ENCODE peak calls at places on chromosomes 13 and 19, in nine cellular contexts. One of them, this sample, is unnamed.

GRCh38 chr13:24822640-24823039 is 58.7 kb downstream of the RNF17 start:
- DNase-seq in foreskin fibroblast: no peak
- DNase-seq in OCI-LY7: no peak
- DNase-seq in brain microvascular endothelial cell: no peak
- DNase-seq in PC-9: no peak
- DNase-seq in upper lobe of right lung: no peak
- DNase-seq in fibroblast of pulmonary artery: no peak
- DNase-seq in ovary: no peak
- DNase-seq in tibial artery: no peak
- DNase-seq in this sample: no peak

GRCh38 chr19:43934055-43934984 is 762 bp downstream of the ZNF45 start:
- DNase-seq in foreskin fibroblast: no peak
- DNase-seq in OCI-LY7: no peak
- DNase-seq in brain microvascular endothelial cell: no peak
- DNase-seq in PC-9: no peak
- DNase-seq in upper lobe of right lung: no peak
- DNase-seq in fibroblast of pulmonary artery: no peak
- DNase-seq in ovary: no peak
- DNase-seq in tibial artery: no peak
- DNase-seq in this sample: no peak

GRCh38 chr19:18097217-18097992 is at the start of gene MAST3:
- DNase-seq in foreskin fibroblast: peak
- DNase-seq in OCI-LY7: peak
- DNase-seq in brain microvascular endothelial cell: peak
- DNase-seq in PC-9: peak
- DNase-seq in upper lobe of right lung: peak
- DNase-seq in fibroblast of pulmonary artery: peak
- DNase-seq in ovary: peak
- DNase-seq in tibial artery: peak
- DNase-seq in this sample: no peak

GRCh38 chr13:68078874-68079273 is 848.7 kb upstream of the PCDH9 start:
- DNase-seq in foreskin fibroblast: no peak
- DNase-seq in OCI-LY7: no peak
- DNase-seq in brain microvascular endothelial cell: no peak
- DNase-seq in PC-9: no peak
- DNase-seq in upper lobe of right lung: no peak
- DNase-seq in fibroblast of pulmonary artery: no peak
- DNase-seq in ovary: no peak
- DNase-seq in tibial artery: no peak
- DNase-seq in this sample: no peak

GRCh38 chr19:32168111-32168510 is 177.3 kb upstream of the ZNF507 start:
- DNase-seq in foreskin fibroblast: no peak
- DNase-seq in OCI-LY7: no peak
- DNase-seq in brain microvascular endothelial cell: no peak
- DNase-seq in PC-9: no peak
- DNase-seq in upper lobe of right lung: no peak
- DNase-seq in fibroblast of pulmonary artery: no peak
- DNase-seq in ovary: no peak
- DNase-seq in tibial artery: no peak
- DNase-seq in this sample: no peak

GRCh38 chr19:35755550-35756371 is 1.1 kb downstream of the HSPB6 start:
- DNase-seq in foreskin fibroblast: peak
- DNase-seq in OCI-LY7: no peak
- DNase-seq in brain microvascular endothelial cell: peak
- DNase-seq in PC-9: no peak
- DNase-seq in upper lobe of right lung: peak
- DNase-seq in fibroblast of pulmonary artery: peak
- DNase-seq in ovary: peak
- DNase-seq in tibial artery: peak
- DNase-seq in this sample: no peak

GRCh38 chr13:28574617-28575142 is 79.8 kb upstream of the FLT1 start:
- DNase-seq in foreskin fibroblast: peak
- DNase-seq in OCI-LY7: peak
- DNase-seq in brain microvascular endothelial cell: peak
- DNase-seq in PC-9: no peak
- DNase-seq in upper lobe of right lung: no peak
- DNase-seq in fibroblast of pulmonary artery: peak
- DNase-seq in ovary: no peak
- DNase-seq in tibial artery: no peak
- DNase-seq in this sample: peak

GRCh38 chr13:49560270-49561063 is 24.9 kb downstream of the RCBTB1 start:
- DNase-seq in foreskin fibroblast: no peak
- DNase-seq in OCI-LY7: no peak
- DNase-seq in brain microvascular endothelial cell: peak
- DNase-seq in PC-9: no peak
- DNase-seq in upper lobe of right lung: no peak
- DNase-seq in fibroblast of pulmonary artery: peak
- DNase-seq in ovary: no peak
- DNase-seq in tibial artery: no peak
- DNase-seq in this sample: peak

GRCh38 chr13:107847406-107847805 is 367.9 kb downstream of the LIG4 start:
- DNase-seq in foreskin fibroblast: no peak
- DNase-seq in OCI-LY7: no peak
- DNase-seq in brain microvascular endothelial cell: no peak
- DNase-seq in PC-9: no peak
- DNase-seq in upper lobe of right lung: no peak
- DNase-seq in fibroblast of pulmonary artery: peak
- DNase-seq in ovary: no peak
- DNase-seq in tibial artery: no peak
- DNase-seq in this sample: no peak

GRCh38 chr19:35346193-35347052 is 1.3 kb upstream of the FFAR1 start:
- DNase-seq in foreskin fibroblast: no peak
- DNase-seq in OCI-LY7: peak
- DNase-seq in brain microvascular endothelial cell: no peak
- DNase-seq in PC-9: no peak
- DNase-seq in upper lobe of right lung: peak
- DNase-seq in fibroblast of pulmonary artery: no peak
- DNase-seq in ovary: no peak
- DNase-seq in tibial artery: no peak
- DNase-seq in this sample: no peak

GRCh38 chr13:39023316-39023715 is 14.6 kb downstream of the PROSER1 start:
- DNase-seq in foreskin fibroblast: peak
- DNase-seq in OCI-LY7: no peak
- DNase-seq in brain microvascular endothelial cell: no peak
- DNase-seq in PC-9: no peak
- DNase-seq in upper lobe of right lung: no peak
- DNase-seq in fibroblast of pulmonary artery: peak
- DNase-seq in ovary: no peak
- DNase-seq in tibial artery: no peak
- DNase-seq in this sample: no peak

GRCh38 chr13:33541962-33542308 is 256.4 kb upstream of the STARD13 start:
- DNase-seq in foreskin fibroblast: no peak
- DNase-seq in OCI-LY7: no peak
- DNase-seq in brain microvascular endothelial cell: no peak
- DNase-seq in PC-9: no peak
- DNase-seq in upper lobe of right lung: no peak
- DNase-seq in fibroblast of pulmonary artery: no peak
- DNase-seq in ovary: no peak
- DNase-seq in tibial artery: no peak
- DNase-seq in this sample: no peak

GRCh38 chr13:85828094-85828684 is 29.0 kb upstream of the SLITRK6 start:
- DNase-seq in foreskin fibroblast: no peak
- DNase-seq in OCI-LY7: peak
- DNase-seq in brain microvascular endothelial cell: peak
- DNase-seq in PC-9: no peak
- DNase-seq in upper lobe of right lung: no peak
- DNase-seq in fibroblast of pulmonary artery: peak
- DNase-seq in ovary: no peak
- DNase-seq in tibial artery: no peak
- DNase-seq in this sample: peak

GRCh38 chr19:48645652-48646191 is at the start of gene CA11:
- DNase-seq in foreskin fibroblast: no peak
- DNase-seq in OCI-LY7: no peak
- DNase-seq in brain microvascular endothelial cell: no peak
- DNase-seq in PC-9: no peak
- DNase-seq in upper lobe of right lung: no peak
- DNase-seq in fibroblast of pulmonary artery: no peak
- DNase-seq in ovary: peak
- DNase-seq in tibial artery: no peak
- DNase-seq in this sample: no peak

GRCh38 chr13:50129065-50129922 is 114.0 kb downstream of the KCNRG start:
- DNase-seq in foreskin fibroblast: peak
- DNase-seq in OCI-LY7: peak
- DNase-seq in brain microvascular endothelial cell: no peak
- DNase-seq in PC-9: no peak
- DNase-seq in upper lobe of right lung: no peak
- DNase-seq in fibroblast of pulmonary artery: no peak
- DNase-seq in ovary: no peak
- DNase-seq in tibial artery: peak
- DNase-seq in this sample: no peak

DNA sequence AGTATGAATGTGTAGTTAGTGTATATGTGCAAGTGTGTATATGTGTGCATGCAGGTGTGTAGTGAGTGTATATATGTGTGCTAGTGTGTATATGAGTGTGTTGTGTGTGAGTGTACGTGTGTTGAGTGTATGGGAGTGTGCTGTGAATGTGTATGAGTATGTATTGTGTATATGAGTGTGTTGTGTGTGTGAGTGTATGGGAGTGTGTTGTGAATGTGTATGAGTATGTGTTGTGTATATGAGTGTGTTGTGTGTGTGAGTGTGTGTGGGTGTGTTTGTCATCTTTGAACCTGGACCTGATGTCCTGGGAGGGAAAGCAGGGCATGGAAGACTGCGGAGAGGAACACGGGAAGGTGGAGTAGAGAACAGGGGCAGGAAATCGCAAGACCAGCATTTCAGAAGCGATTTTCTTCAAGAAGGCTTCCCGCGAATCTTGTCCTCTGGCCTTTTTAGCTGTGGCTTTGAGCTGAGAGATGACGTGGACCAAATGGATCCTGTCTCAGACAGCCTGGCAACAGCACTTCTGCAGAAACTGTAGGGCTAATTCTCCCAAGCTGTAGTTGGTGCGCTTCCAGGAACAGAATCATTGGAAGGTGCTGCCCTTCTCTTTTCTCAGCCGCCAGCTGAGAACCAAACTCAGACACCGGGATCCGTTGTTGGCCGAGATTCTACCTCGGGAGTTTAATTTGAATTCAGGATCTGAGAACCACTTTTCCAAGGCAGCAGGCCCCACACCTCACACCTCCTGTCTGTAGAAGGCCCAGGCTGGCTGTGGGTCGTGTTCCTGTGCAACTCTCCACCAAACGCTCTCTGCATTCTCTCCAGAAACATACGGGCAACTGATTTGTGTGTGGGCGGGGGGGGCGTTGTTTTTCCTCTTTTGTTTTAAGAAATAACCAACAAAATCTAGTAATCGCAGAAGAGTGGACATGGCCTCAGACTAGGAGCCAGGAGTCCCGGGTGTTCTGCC is 94.7 kb upstream of the RAP2A start:
- DNase-seq in foreskin fibroblast: peak
- DNase-seq in OCI-LY7: no peak
- DNase-seq in brain microvascular endothelial cell: peak
- DNase-seq in PC-9: no peak
- DNase-seq in upper lobe of right lung: no peak
- DNase-seq in fibroblast of pulmonary artery: peak
- DNase-seq in ovary: peak
- DNase-seq in tibial artery: peak
- DNase-seq in this sample: peak
- H3K4me3 ChIP-seq in foreskin fibroblast: peak
- H3K4me3 ChIP-seq in OCI-LY7: no peak
- H3K4me3 ChIP-seq in brain microvascular endothelial cell: no peak
- H3K4me3 ChIP-seq in PC-9: no peak
- H3K4me3 ChIP-seq in upper lobe of right lung: no peak
- H3K4me3 ChIP-seq in fibroblast of pulmonary artery: no peak
- H3K4me3 ChIP-seq in ovary: no peak
- H3K4me3 ChIP-seq in tibial artery: no peak
- H3K4me3 ChIP-seq in this sample: peak

GRCh38 chr19:1269065-1269477 is at the start of gene CIRBP:
- DNase-seq in foreskin fibroblast: peak
- DNase-seq in OCI-LY7: peak
- DNase-seq in brain microvascular endothelial cell: peak
- DNase-seq in PC-9: peak
- DNase-seq in upper lobe of right lung: peak
- DNase-seq in fibroblast of pulmonary artery: peak
- DNase-seq in ovary: peak
- DNase-seq in tibial artery: peak
- DNase-seq in this sample: peak
- TF ChIP-seq CTCF in foreskin fibroblast: no peak
- TF ChIP-seq CTCF in OCI-LY7: no peak
- TF ChIP-seq CTCF in brain microvascular endothelial cell: no peak
- TF ChIP-seq CTCF in PC-9: no peak
- TF ChIP-seq CTCF in upper lobe of right lung: no peak
- TF ChIP-seq CTCF in fibroblast of pulmonary artery: no peak
- TF ChIP-seq CTCF in ovary: no peak
- TF ChIP-seq CTCF in tibial artery: peak
- TF ChIP-seq CTCF in this sample: no peak

DNA sequence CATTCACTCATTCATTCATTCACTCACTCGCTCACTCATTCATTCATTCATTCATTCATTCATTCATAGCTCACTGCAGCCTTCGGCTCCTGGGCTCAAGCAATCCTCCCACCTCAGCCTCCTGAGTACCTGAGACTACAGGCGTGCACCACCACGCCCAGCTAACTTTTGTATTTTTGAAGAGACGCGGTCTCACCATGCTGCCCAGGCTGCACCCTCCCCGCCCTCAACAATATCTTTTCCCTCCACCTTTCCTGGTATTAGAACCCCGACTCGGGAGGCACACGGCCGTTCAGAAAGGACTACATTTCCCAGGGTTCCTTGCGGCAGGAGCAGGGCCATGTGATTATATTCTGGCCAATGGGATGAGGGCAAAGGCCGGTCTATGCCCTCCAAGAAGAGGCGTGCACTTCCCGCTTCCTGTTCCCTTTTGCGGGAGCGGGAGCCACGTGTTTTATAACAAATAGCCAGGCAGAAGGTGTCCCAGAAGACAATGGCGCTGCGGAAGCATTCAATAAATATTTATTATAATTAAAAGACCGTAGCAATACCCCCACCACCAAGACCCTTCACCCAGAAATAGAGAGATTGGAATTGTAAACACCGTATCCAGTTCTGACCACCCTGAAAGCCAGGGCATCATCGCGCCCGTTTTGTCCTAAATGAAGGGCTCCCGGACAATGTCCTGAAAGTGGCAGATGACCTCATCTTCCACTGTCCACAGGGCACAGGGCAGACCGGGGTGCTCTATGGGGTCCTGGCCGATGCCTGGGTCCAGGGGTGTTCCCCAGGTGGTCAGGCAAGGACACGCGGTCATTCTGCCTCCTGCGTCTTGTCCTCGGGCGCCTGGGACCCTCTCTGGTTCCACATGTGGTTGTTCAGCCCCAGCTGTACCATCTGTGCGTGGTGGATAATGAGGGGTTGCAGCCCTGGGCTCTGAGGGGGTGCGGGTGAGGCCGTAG is 15.8 kb downstream of the TICAM1 start:
- DNase-seq in foreskin fibroblast: peak
- DNase-seq in OCI-LY7: peak
- DNase-seq in brain microvascular endothelial cell: peak
- DNase-seq in PC-9: peak
- DNase-seq in upper lobe of right lung: peak
- DNase-seq in fibroblast of pulmonary artery: peak
- DNase-seq in ovary: peak
- DNase-seq in tibial artery: peak
- DNase-seq in this sample: peak
- H3K4me3 ChIP-seq in foreskin fibroblast: no peak
- H3K4me3 ChIP-seq in OCI-LY7: no peak
- H3K4me3 ChIP-seq in brain microvascular endothelial cell: peak
- H3K4me3 ChIP-seq in PC-9: peak
- H3K4me3 ChIP-seq in upper lobe of right lung: peak
- H3K4me3 ChIP-seq in fibroblast of pulmonary artery: no peak
- H3K4me3 ChIP-seq in ovary: no peak
- H3K4me3 ChIP-seq in tibial artery: no peak
- H3K4me3 ChIP-seq in this sample: no peak

GRCh38 chr19:42178791-42179500 is 38.5 kb downstream of the DEDD2 start:
- DNase-seq in foreskin fibroblast: no peak
- DNase-seq in OCI-LY7: peak
- DNase-seq in brain microvascular endothelial cell: no peak
- DNase-seq in PC-9: no peak
- DNase-seq in upper lobe of right lung: no peak
- DNase-seq in fibroblast of pulmonary artery: no peak
- DNase-seq in ovary: no peak
- DNase-seq in tibial artery: no peak
- DNase-seq in this sample: no peak
- TF ChIP-seq CTCF in foreskin fibroblast: peak
- TF ChIP-seq CTCF in OCI-LY7: peak
- TF ChIP-seq CTCF in brain microvascular endothelial cell: peak
- TF ChIP-seq CTCF in PC-9: peak
- TF ChIP-seq CTCF in upper lobe of right lung: peak
- TF ChIP-seq CTCF in fibroblast of pulmonary artery: peak
- TF ChIP-seq CTCF in ovary: no peak
- TF ChIP-seq CTCF in tibial artery: no peak
- TF ChIP-seq CTCF in this sample: peak